ENCODE peak calls at places on chromosomes 16 and 17, in eight cellular contexts. D is progenitor cell of endocrine pancreas, S is cardiac septum, Z is nephron progenitor cell, X is SK-N-SH, B is KBM-7, C is GM04503, E is natural killer cell. Y is an unnamed sample.

GRCh38 chr17:37570527-37571093 is 38.6 kb downstream of the SYNRG start:
- DNase-seq in S (no peak), C (no peak), D (no peak), B (peak; percentile 52), X (peak; percentile 79), E (no peak), Z (peak; percentile 29), Y (peak; percentile 33)

GRCh38 chr17:75755205-75755901 is 9.6 kb downstream of the GALK1 start:
- DNase-seq in E (no peak), S (no peak), Z (no peak), C (no peak), B (no peak), D (no peak), X (peak; percentile 79), Y (no peak)

GRCh38 chr16:19883296-19883951 is 1.2 kb downstream of the GPRC5B start:
- DNase-seq in B (peak; percentile 29), Z (peak; percentile 65), D (peak; percentile 45), X (peak; percentile 60), E (no peak), C (no peak), S (no peak), Y (no peak)

GRCh38 chr17:57511475-57512123 is 233.5 kb downstream of the CCDC182 start:
- DNase-seq in C (no peak), S (no peak), X (no peak), E (no peak), Z (no peak), B (no peak), D (no peak), Y (no peak)

GRCh38 chr16:53780051-53780450 is 76.1 kb downstream of the FTO start:
- DNase-seq in C (no peak), D (no peak), S (no peak), Z (no peak), B (no peak), X (no peak), E (no peak), Y (no peak)

GRCh38 chr16:72195609-72196008 is 23.7 kb upstream of the PMFBP1 start:
- DNase-seq in S (no peak), D (peak; percentile 29), Z (peak; percentile 30), X (peak; percentile 58), C (no peak), E (no peak), B (no peak), Y (peak; percentile 37)

GRCh38 chr17:35799942-35800341 is 4.5 kb upstream of the MMP28 start:
- DNase-seq in Z (no peak), X (peak; percentile 82), D (no peak), S (peak; percentile 90), E (no peak), B (no peak), C (peak; percentile 57), Y (no peak)

GRCh38 chr17:81322271-81323082 is 27.4 kb upstream of the SLC38A10 start:
- DNase-seq in B (no peak), X (peak; percentile 94), Z (no peak), E (no peak), D (no peak), C (no peak), S (no peak), Y (no peak)

GRCh38 chr16:24729243-24729966 is at the start of gene TNRC6A:
- DNase-seq in E (peak; percentile 77), S (peak; percentile 93), D (peak; percentile 83), B (peak; percentile 90), X (peak; percentile 97), Z (peak; percentile 88), C (no peak), Y (peak; percentile 58)

GRCh38 chr17:59972778-59973177 is 8.2 kb upstream of the RNFT1 start:
- DNase-seq in B (no peak), C (no peak), E (no peak), Z (no peak), D (no peak), X (no peak), S (no peak), Y (no peak)

GRCh38 chr16:66028505-66029216 is 337.8 kb upstream of the CDH5 start:
- DNase-seq in X (no peak), B (no peak), S (no peak), C (peak; percentile 94), D (no peak), E (no peak), Z (no peak), Y (no peak)

GRCh38 chr17:50352072-50352692 is 6.3 kb downstream of the XYLT2 start:
- DNase-seq in B (no peak), C (no peak), Z (no peak), S (no peak), X (no peak), E (no peak), D (no peak), Y (no peak)

GRCh38 chr17:50691550-50692447 is 15.9 kb downstream of the ANKRD40 start:
- DNase-seq in D (no peak), Z (no peak), E (no peak), C (no peak), S (peak; percentile 44), B (no peak), X (no peak), Y (no peak)

GRCh38 chr16:50351116-50351515 is 17.7 kb downstream of the BRD7 start:
- DNase-seq in C (no peak), S (no peak), B (no peak), D (no peak), Z (no peak), X (no peak), E (no peak), Y (no peak)

GRCh38 chr16:15803608-15804007 is 53.2 kb downstream of the MYH11 start:
- DNase-seq in E (no peak), C (no peak), S (no peak), X (no peak), B (no peak), D (no peak), Z (peak; percentile 47), Y (no peak)

GRCh38 chr17:43019418-43019817 is 2.8 kb downstream of the VAT1 start:
- DNase-seq in Z (no peak), B (no peak), E (no peak), D (no peak), C (no peak), S (no peak), X (no peak), Y (no peak)

GRCh38 chr17:50421308-50422031 is 4.5 kb upstream of the ACSF2 start:
- DNase-seq in S (no peak), C (no peak), Z (no peak), E (no peak), B (peak; percentile 65), D (no peak), X (no peak), Y (no peak)

GRCh38 chr16:8920676-8921625 is 38.8 kb downstream of the LITAFD start:
- DNase-seq in E (no peak), Z (no peak), X (no peak), S (no peak), D (no peak), B (no peak), C (no peak), Y (no peak)

GRCh38 chr16:87389245-87389644 is 2.9 kb upstream of the MAP1LC3B start:
- DNase-seq in B (no peak), Z (no peak), D (no peak), S (no peak), C (no peak), E (no peak), X (no peak), Y (no peak)

GRCh38 chr17:48622857-48623256 is 3.3 kb downstream of the HOXB9 start:
- DNase-seq in X (no peak), B (no peak), S (no peak), E (no peak), D (no peak), C (no peak), Z (no peak), Y (no peak)

GRCh38 chr16:58264961-58265479 is 29.8 kb downstream of the PRSS54 start:
- DNase-seq in D (no peak), S (no peak), Z (no peak), E (peak; percentile 28), B (peak; percentile 9), X (peak; percentile 28), C (peak; percentile 38), Y (no peak)

GRCh38 chr17:62045517-62045916 is 19.6 kb downstream of the MED13 start:
- DNase-seq in C (no peak), S (no peak), E (no peak), B (no peak), Z (no peak), D (no peak), X (no peak), Y (no peak)

GRCh38 chr16:67987460-67988160 is 7.3 kb upstream of the DPEP3 start:
- DNase-seq in S (no peak), Z (no peak), B (no peak), C (no peak), E (no peak), X (no peak), D (no peak), Y (no peak)

GRCh38 chr16:82824408-82824807 is 197.6 kb downstream of the CDH13 start:
- DNase-seq in D (no peak), E (no peak), B (no peak), X (no peak), Z (no peak), C (no peak), S (no peak), Y (no peak)

GRCh38 chr16:8505327-8505991 is 84.9 kb downstream of the TMEM114 start:
- DNase-seq in C (no peak), E (no peak), B (peak; percentile 15), S (no peak), D (no peak), Z (no peak), X (no peak), Y (no peak)

GRCh38 chr16:8934601-8935000 is 29.1 kb downstream of the USP7 start:
- DNase-seq in B (no peak), X (no peak), E (no peak), D (no peak), Z (no peak), S (no peak), C (no peak), Y (no peak)

GRCh38 chr17:76240461-76241204 is at the start of gene RNF157:
- DNase-seq in B (peak; percentile 24), C (no peak), S (peak; percentile 87), D (peak; percentile 73), Z (peak; percentile 84), E (peak; percentile 65), X (peak; percentile 97), Y (no peak)